ENCODE peak calls at places on chromosomes 11 and 22, in five cellular contexts. S, Z, U, W and M are unnamed samples.

GRCh38 chr22:17120711-17121234 is 387 bp downstream of the TMEM121B start:
- DNase-seq in S (no peak), Z (no peak), U (no peak), W (no peak), M (no peak)

GRCh38 chr11:1208361-1209261 is 14.3 kb upstream of the MUC5B start:
- DNase-seq in S (no peak), Z (no peak), U (no peak), W (no peak), M (no peak)

GRCh38 chr22:26778372-26778771 is 121.0 kb downstream of the MIAT start:
- DNase-seq in S (no peak), Z (no peak), U (no peak), W (no peak), M (no peak)

GRCh38 chr11:105897161-105897560 is 124.9 kb downstream of the MSANTD4 start:
- DNase-seq in S (no peak), Z (no peak), U (no peak), W (no peak), M (no peak)

GRCh38 chr11:69422645-69423044 is 58.8 kb upstream of the LINC01488 start:
- DNase-seq in S (no peak), Z (no peak), U (no peak), W (no peak), M (no peak)

GRCh38 chr11:6618117-6619020 is 853 bp downstream of the TPP1 start:
- DNase-seq in S (peak), Z (peak), U (peak), W (peak), M (peak)

GRCh38 chr11:1082728-1083620 is 8.3 kb downstream of the MUC2 start:
- DNase-seq in S (no peak), Z (no peak), U (no peak), W (no peak), M (no peak)

GRCh38 chr11:66956689-66957290 is 1.4 kb downstream of the PC start:
- DNase-seq in S (no peak), Z (no peak), U (peak), W (peak), M (peak)

GRCh38 chr22:41915035-41915782 is at the start of gene SHISA8:
- DNase-seq in S (peak), Z (no peak), U (peak), W (peak), M (peak)

GRCh38 chr11:128709402-128709801 is 15.5 kb downstream of the FLI1 start:
- DNase-seq in S (peak), Z (no peak), U (peak), W (peak), M (peak)

GRCh38 chr11:6992026-6992425 is 28.1 kb downstream of the ZNF214 start:
- DNase-seq in S (no peak), Z (no peak), U (peak), W (peak), M (peak)

GRCh38 chr11:117626576-117626975 is 170.4 kb downstream of the DSCAML1 start:
- DNase-seq in S (no peak), Z (no peak), U (no peak), W (no peak), M (no peak)

GRCh38 chr11:18720811-18721575 is 5.0 kb downstream of the IGSF22 start:
- DNase-seq in S (peak), Z (peak), U (peak), W (peak), M (peak)

GRCh38 chr11:107370390-107370789 is 87.2 kb downstream of the CWF19L2 start:
- DNase-seq in S (no peak), Z (no peak), U (peak), W (peak), M (peak)

GRCh38 chr11:94131363-94132115 is 2.9 kb downstream of the PANX1 start:
- DNase-seq in S (peak), Z (no peak), U (peak), W (peak), M (peak)

GRCh38 chr22:33082221-33082620 is 24.0 kb upstream of the SYN3 start:
- DNase-seq in S (no peak), Z (no peak), U (no peak), W (no peak), M (no peak)

GRCh38 chr11:117887431-117888139 is 11.1 kb upstream of the FXYD6 start:
- DNase-seq in S (no peak), Z (no peak), U (no peak), W (no peak), M (no peak)

GRCh38 chr22:29320546-29320945 is 5.0 kb upstream of the RASL10A start:
- DNase-seq in S (no peak), Z (no peak), U (no peak), W (no peak), M (no peak)
- TF ChIP-seq CTCF in S (no peak), Z (no peak), U (peak), W (peak), M (peak)

GRCh38 chr11:23539556-23539955 is 679.3 kb upstream of the CCDC179 start:
- DNase-seq in S (no peak), Z (no peak), U (no peak), W (peak), M (peak)

GRCh38 chr11:23536907-23537306 is 676.6 kb upstream of the CCDC179 start:
- DNase-seq in S (no peak), Z (no peak), U (no peak), W (no peak), M (no peak)

GRCh38 chr11:23542816-23543215 is 682.5 kb upstream of the CCDC179 start:
- DNase-seq in S (no peak), Z (no peak), U (no peak), W (no peak), M (no peak)

GRCh38 chr11:23542171-23542570 is 681.9 kb upstream of the CCDC179 start:
- DNase-seq in S (no peak), Z (no peak), U (no peak), W (no peak), M (no peak)

DNA sequence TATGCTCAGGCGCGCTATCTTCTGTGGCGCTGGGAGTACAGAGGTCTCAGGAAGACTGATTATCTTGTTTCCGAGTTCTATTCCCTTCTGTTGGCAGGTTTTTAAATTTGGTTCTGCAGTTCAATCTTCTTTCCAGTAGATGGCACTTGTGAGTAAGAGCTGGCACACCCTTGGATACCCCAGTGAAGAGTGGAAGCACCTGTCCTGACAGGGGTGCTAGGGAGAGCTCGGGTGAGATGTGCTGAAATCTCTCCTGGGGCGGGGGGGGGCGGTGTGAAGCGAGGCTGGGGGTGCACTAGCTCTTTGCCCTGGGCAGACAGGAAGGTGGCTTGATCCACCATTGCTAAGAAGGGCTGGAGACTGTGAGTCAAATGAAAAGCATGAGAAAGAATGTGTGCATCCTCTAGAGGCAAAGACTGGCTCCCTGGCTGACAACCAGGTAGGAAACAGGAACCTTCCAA is 679.9 kb upstream of the CCDC179 start:
- DNase-seq in S (no peak), Z (no peak), U (peak), W (peak), M (peak)
- H3K4me3 ChIP-seq in S (no peak), Z (no peak), U (no peak), W (no peak), M (no peak)

GRCh38 chr11:134275534-134276395 is at the start of gene GLB1L3:
- DNase-seq in S (no peak), Z (no peak), U (no peak), W (peak), M (peak)
- TF ChIP-seq CTCF in S (no peak), Z (no peak), U (peak), W (peak), M (peak)

GRCh38 chr11:126583594-126583993 is 228.1 kb downstream of the ST3GAL4 start:
- DNase-seq in S (no peak), Z (no peak), U (no peak), W (no peak), M (no peak)

GRCh38 chr11:126588630-126589491 is 233.4 kb downstream of the ST3GAL4 start:
- DNase-seq in S (no peak), Z (no peak), U (no peak), W (no peak), M (no peak)

GRCh38 chr11:126585388-126586302 is 230.2 kb downstream of the ST3GAL4 start:
- DNase-seq in S (peak), Z (peak), U (peak), W (peak), M (peak)

GRCh38 chr11:126584028-126584427 is 228.5 kb downstream of the ST3GAL4 start:
- DNase-seq in S (no peak), Z (no peak), U (no peak), W (no peak), M (no peak)

GRCh38 chr11:126586303-126586627 is 230.8 kb downstream of the ST3GAL4 start:
- DNase-seq in S (no peak), Z (no peak), U (no peak), W (no peak), M (no peak)
- H3K4me3 ChIP-seq in S (no peak), Z (no peak), U (no peak), W (peak), M (peak)

DNA sequence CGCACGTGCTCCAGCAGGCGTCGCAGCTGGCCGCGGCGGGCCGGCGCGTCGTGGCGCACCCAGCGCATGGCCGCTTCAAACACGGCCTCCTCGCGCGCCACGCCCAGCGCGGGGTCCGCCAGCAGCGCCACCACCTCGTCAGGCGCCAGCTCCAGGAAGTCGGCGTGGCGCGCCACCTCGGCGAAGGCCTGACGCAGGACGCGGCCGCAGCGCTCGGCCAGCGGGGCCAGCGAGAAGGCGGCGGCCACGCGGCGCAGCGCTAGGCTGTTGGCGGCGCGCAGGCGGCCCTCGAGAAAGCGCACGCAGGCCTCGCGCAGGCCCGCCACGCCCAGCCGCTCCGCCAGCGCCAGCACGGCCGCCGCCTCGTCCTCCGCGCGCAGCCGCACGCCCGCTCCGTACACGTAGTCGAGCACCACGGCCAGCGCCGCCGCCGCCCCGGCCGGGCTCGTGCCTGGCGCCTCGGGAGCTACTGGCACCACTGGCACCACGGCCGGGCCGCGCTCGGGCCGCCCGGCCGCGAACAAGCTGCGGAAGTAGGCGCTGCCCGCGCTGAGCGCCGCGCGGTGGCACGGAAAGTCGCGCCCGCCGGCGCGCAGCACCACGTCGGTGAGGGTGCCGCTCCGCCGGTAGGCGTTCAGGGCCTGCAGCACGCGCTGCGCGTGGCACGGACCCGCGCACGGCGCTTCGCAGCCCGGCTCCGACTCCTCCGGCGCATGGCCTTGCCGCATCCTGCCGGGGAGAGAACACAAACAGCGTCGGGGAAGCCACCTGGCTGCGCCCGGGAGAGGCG is 2.9 kb downstream of the KLHL35 start:
- DNase-seq in S (peak), Z (no peak), U (peak), W (peak), M (peak)
- TF ChIP-seq CTCF in S (no peak), Z (no peak), U (no peak), W (no peak), M (no peak)

GRCh38 chr11:30091728-30092127 is 74.9 kb upstream of the KCNA4 start:
- DNase-seq in S (no peak), Z (no peak), U (no peak), W (no peak), M (no peak)

GRCh38 chr11:30092518-30092917 is 75.7 kb upstream of the KCNA4 start:
- DNase-seq in S (no peak), Z (no peak), U (no peak), W (no peak), M (no peak)

GRCh38 chr11:30091246-30091645 is 74.4 kb upstream of the KCNA4 start:
- DNase-seq in S (no peak), Z (no peak), U (no peak), W (no peak), M (no peak)
- H3K4me3 ChIP-seq in S (no peak), Z (no peak), U (no peak), W (no peak), M (no peak)

DNA sequence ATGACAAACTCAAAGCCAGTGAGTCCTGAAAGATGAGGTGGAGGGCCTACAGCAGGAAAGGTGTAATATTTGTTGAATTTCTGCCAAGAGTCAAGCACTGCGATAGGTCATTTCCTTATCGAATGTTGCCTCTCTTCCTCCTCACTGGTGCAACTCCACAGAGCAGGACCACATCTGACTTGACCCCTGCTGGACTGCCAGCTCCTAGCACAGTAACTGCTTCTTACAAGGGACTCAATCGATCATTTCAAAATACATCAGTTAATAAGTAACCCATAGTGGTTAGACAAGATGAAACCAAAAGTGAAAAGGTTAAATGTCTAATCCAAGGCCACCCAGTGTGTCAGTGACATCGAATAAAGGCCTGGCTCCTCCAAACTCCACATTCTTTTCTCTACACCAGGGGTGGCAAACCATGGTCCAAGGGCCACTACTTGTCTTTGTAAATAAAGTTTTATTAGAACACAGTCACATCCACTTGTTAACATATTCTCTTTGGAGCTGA is 98.5 kb upstream of the CSNK2A3 start:
- DNase-seq in S (no peak), Z (no peak), U (no peak), W (no peak), M (no peak)
- TF ChIP-seq CTCF in S (no peak), Z (no peak), U (no peak), W (no peak), M (no peak)

DNA sequence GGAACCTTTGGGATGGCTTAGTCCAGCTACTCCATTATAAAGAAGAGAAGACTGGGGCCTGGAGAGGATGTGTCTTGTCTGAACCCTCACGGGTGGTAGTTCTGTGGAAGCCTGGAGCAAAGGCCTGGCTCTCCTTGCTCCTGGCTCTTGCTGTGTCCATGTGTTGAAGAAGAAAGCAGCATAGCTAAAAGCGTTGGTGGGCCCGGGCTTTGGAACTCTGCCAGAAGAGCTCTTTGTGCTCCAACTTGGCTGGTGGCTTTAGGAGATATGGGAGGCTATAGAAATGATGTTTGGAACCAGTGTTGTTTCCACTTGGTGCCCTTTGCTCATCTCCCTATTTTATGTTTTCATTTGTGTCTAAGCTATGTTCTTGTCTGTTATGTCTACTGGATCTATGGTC is 131.1 kb downstream of the DBX1 start:
- DNase-seq in S (no peak), Z (no peak), U (no peak), W (no peak), M (no peak)
- H3K4me3 ChIP-seq in S (no peak), Z (no peak), U (no peak), W (no peak), M (no peak)

GRCh38 chr11:16248248-16248647 is 108.1 kb downstream of the SOX6 start:
- DNase-seq in S (no peak), Z (no peak), U (no peak), W (no peak), M (no peak)

GRCh38 chr11:16252373-16252772 is 104.0 kb downstream of the SOX6 start:
- DNase-seq in S (no peak), Z (no peak), U (peak), W (peak), M (no peak)
- TF ChIP-seq CTCF in S (peak), Z (no peak), U (peak), W (peak), M (peak)

GRCh38 chr22:36022162-36022561 is 6.5 kb downstream of the RBFOX2 start:
- DNase-seq in S (no peak), Z (no peak), U (peak), W (peak), M (peak)
- H3K4me3 ChIP-seq in S (no peak), Z (no peak), U (no peak), W (no peak), M (no peak)